ENCODE peak calls at places on chromosomes 11 and 22, in ten cellular contexts. One of them, this sample, is unnamed.

GRCh38 chr11:34857463-34857862 is 58.7 kb downstream of the APIP start:
- DNase-seq in GM12865: no peak
- DNase-seq in HFFc6: no peak
- DNase-seq in heart right ventricle: no peak
- DNase-seq in GM10248: no peak
- DNase-seq in fibroblast of the aortic adventitia: no peak
- DNase-seq in cardiac fibroblast: no peak
- DNase-seq in A549: no peak
- DNase-seq in chondrocyte: no peak
- DNase-seq in GM13977: no peak
- DNase-seq in this sample: no peak

GRCh38 chr11:70861534-70861933 is 390.8 kb downstream of the SHANK2 start:
- DNase-seq in A549: no peak
- DNase-seq in HFFc6: no peak
- DNase-seq in heart right ventricle: no peak
- DNase-seq in GM13977: no peak
- DNase-seq in cardiac fibroblast: no peak
- DNase-seq in GM12865: no peak
- DNase-seq in chondrocyte: no peak
- DNase-seq in fibroblast of the aortic adventitia: no peak
- DNase-seq in GM10248: no peak
- DNase-seq in this sample: no peak

GRCh38 chr11:102070766-102071165 is 23.5 kb downstream of the CFAP300 start:
- DNase-seq in GM13977: no peak
- DNase-seq in A549: no peak
- DNase-seq in heart right ventricle: no peak
- DNase-seq in cardiac fibroblast: no peak
- DNase-seq in GM10248: no peak
- DNase-seq in HFFc6: no peak
- DNase-seq in chondrocyte: no peak
- DNase-seq in fibroblast of the aortic adventitia: no peak
- DNase-seq in GM12865: no peak
- DNase-seq in this sample: no peak

GRCh38 chr11:118491041-118491440 is 36.2 kb upstream of the TTC36 start:
- DNase-seq in GM10248: no peak
- DNase-seq in HFFc6: no peak
- DNase-seq in cardiac fibroblast: no peak
- DNase-seq in GM13977: no peak
- DNase-seq in chondrocyte: no peak
- DNase-seq in fibroblast of the aortic adventitia: no peak
- DNase-seq in A549: no peak
- DNase-seq in GM12865: no peak
- DNase-seq in heart right ventricle: no peak
- DNase-seq in this sample: peak

GRCh38 chr22:40534379-40535188 is 101.9 kb downstream of the MRTFA start:
- DNase-seq in A549: no peak
- DNase-seq in chondrocyte: no peak
- DNase-seq in GM12865: peak
- DNase-seq in GM13977: no peak
- DNase-seq in cardiac fibroblast: peak
- DNase-seq in GM10248: no peak
- DNase-seq in fibroblast of the aortic adventitia: peak
- DNase-seq in HFFc6: peak
- DNase-seq in heart right ventricle: no peak
- DNase-seq in this sample: peak

GRCh38 chr11:34495239-34495723 is 18.3 kb downstream of the ELF5 start:
- DNase-seq in HFFc6: no peak
- DNase-seq in heart right ventricle: no peak
- DNase-seq in cardiac fibroblast: no peak
- DNase-seq in A549: no peak
- DNase-seq in GM12865: no peak
- DNase-seq in GM10248: no peak
- DNase-seq in chondrocyte: no peak
- DNase-seq in fibroblast of the aortic adventitia: no peak
- DNase-seq in GM13977: no peak
- DNase-seq in this sample: no peak

GRCh38 chr11:71927813-71928738 is at the start of gene XNDC1N:
- DNase-seq in chondrocyte: no peak
- DNase-seq in heart right ventricle: peak
- DNase-seq in HFFc6: peak
- DNase-seq in GM13977: peak
- DNase-seq in A549: peak
- DNase-seq in fibroblast of the aortic adventitia: peak
- DNase-seq in GM10248: peak
- DNase-seq in GM12865: peak
- DNase-seq in cardiac fibroblast: peak
- DNase-seq in this sample: peak

GRCh38 chr11:47724041-47724729 is 9.0 kb upstream of the AGBL2 start:
- DNase-seq in heart right ventricle: no peak
- DNase-seq in cardiac fibroblast: peak
- DNase-seq in A549: no peak
- DNase-seq in HFFc6: no peak
- DNase-seq in chondrocyte: no peak
- DNase-seq in fibroblast of the aortic adventitia: peak
- DNase-seq in GM12865: no peak
- DNase-seq in GM10248: no peak
- DNase-seq in GM13977: no peak
- DNase-seq in this sample: no peak

GRCh38 chr11:117127164-117127563 is 16.9 kb upstream of the PAFAH1B2 start:
- DNase-seq in GM13977: no peak
- DNase-seq in HFFc6: no peak
- DNase-seq in A549: no peak
- DNase-seq in cardiac fibroblast: no peak
- DNase-seq in heart right ventricle: no peak
- DNase-seq in GM12865: no peak
- DNase-seq in GM10248: no peak
- DNase-seq in chondrocyte: no peak
- DNase-seq in fibroblast of the aortic adventitia: no peak
- DNase-seq in this sample: no peak

GRCh38 chr11:34356576-34356917 is 1.3 kb downstream of the ABTB2 start:
- DNase-seq in heart right ventricle: peak
- DNase-seq in GM12865: peak
- DNase-seq in HFFc6: peak
- DNase-seq in GM10248: no peak
- DNase-seq in A549: no peak
- DNase-seq in cardiac fibroblast: peak
- DNase-seq in chondrocyte: no peak
- DNase-seq in fibroblast of the aortic adventitia: peak
- DNase-seq in GM13977: peak
- DNase-seq in this sample: peak

GRCh38 chr22:24994070-24994763 is 41.7 kb downstream of the KIAA1671 start:
- DNase-seq in fibroblast of the aortic adventitia: peak
- DNase-seq in GM10248: no peak
- DNase-seq in GM12865: no peak
- DNase-seq in GM13977: no peak
- DNase-seq in HFFc6: peak
- DNase-seq in chondrocyte: no peak
- DNase-seq in cardiac fibroblast: no peak
- DNase-seq in heart right ventricle: no peak
- DNase-seq in A549: no peak
- DNase-seq in this sample: peak

GRCh38 chr22:44890416-44891292 is 119.2 kb downstream of the PHF21B start:
- DNase-seq in chondrocyte: no peak
- DNase-seq in GM12865: no peak
- DNase-seq in HFFc6: no peak
- DNase-seq in A549: no peak
- DNase-seq in heart right ventricle: no peak
- DNase-seq in cardiac fibroblast: no peak
- DNase-seq in fibroblast of the aortic adventitia: no peak
- DNase-seq in GM10248: no peak
- DNase-seq in GM13977: no peak
- DNase-seq in this sample: no peak

GRCh38 chr11:55942785-55943392 is 6.7 kb upstream of the OR5I1 start:
- DNase-seq in GM13977: peak
- DNase-seq in heart right ventricle: no peak
- DNase-seq in chondrocyte: no peak
- DNase-seq in fibroblast of the aortic adventitia: peak
- DNase-seq in A549: peak
- DNase-seq in HFFc6: peak
- DNase-seq in GM10248: no peak
- DNase-seq in GM12865: peak
- DNase-seq in cardiac fibroblast: peak
- DNase-seq in this sample: no peak

GRCh38 chr11:96278039-96278897 is 64.7 kb downstream of the MAML2 start:
- DNase-seq in GM13977: no peak
- DNase-seq in A549: no peak
- DNase-seq in GM10248: no peak
- DNase-seq in heart right ventricle: no peak
- DNase-seq in HFFc6: no peak
- DNase-seq in fibroblast of the aortic adventitia: no peak
- DNase-seq in chondrocyte: no peak
- DNase-seq in cardiac fibroblast: no peak
- DNase-seq in GM12865: no peak
- DNase-seq in this sample: no peak

GRCh38 chr22:37678372-37678771 is 2.9 kb downstream of the LGALS1 start:
- DNase-seq in GM10248: no peak
- DNase-seq in GM13977: no peak
- DNase-seq in heart right ventricle: no peak
- DNase-seq in chondrocyte: no peak
- DNase-seq in cardiac fibroblast: no peak
- DNase-seq in GM12865: no peak
- DNase-seq in HFFc6: no peak
- DNase-seq in fibroblast of the aortic adventitia: no peak
- DNase-seq in A549: no peak
- DNase-seq in this sample: no peak

GRCh38 chr22:37115032-37115431 is 5.5 kb upstream of the TMPRSS6 start:
- DNase-seq in chondrocyte: no peak
- DNase-seq in heart right ventricle: no peak
- DNase-seq in fibroblast of the aortic adventitia: no peak
- DNase-seq in GM10248: no peak
- DNase-seq in GM12865: no peak
- DNase-seq in cardiac fibroblast: no peak
- DNase-seq in HFFc6: no peak
- DNase-seq in GM13977: no peak
- DNase-seq in A549: no peak
- DNase-seq in this sample: no peak

GRCh38 chr11:57648791-57649735 is 649 bp downstream of the YPEL4 start:
- DNase-seq in HFFc6: no peak
- DNase-seq in GM13977: no peak
- DNase-seq in GM10248: no peak
- DNase-seq in cardiac fibroblast: peak
- DNase-seq in A549: no peak
- DNase-seq in fibroblast of the aortic adventitia: no peak
- DNase-seq in chondrocyte: no peak
- DNase-seq in GM12865: no peak
- DNase-seq in heart right ventricle: no peak
- DNase-seq in this sample: peak

GRCh38 chr22:43821606-43822425 is 9.7 kb upstream of the EFCAB6 start:
- DNase-seq in GM10248: no peak
- DNase-seq in HFFc6: no peak
- DNase-seq in heart right ventricle: no peak
- DNase-seq in GM12865: no peak
- DNase-seq in chondrocyte: no peak
- DNase-seq in fibroblast of the aortic adventitia: no peak
- DNase-seq in GM13977: no peak
- DNase-seq in A549: no peak
- DNase-seq in cardiac fibroblast: no peak
- DNase-seq in this sample: no peak

DNA sequence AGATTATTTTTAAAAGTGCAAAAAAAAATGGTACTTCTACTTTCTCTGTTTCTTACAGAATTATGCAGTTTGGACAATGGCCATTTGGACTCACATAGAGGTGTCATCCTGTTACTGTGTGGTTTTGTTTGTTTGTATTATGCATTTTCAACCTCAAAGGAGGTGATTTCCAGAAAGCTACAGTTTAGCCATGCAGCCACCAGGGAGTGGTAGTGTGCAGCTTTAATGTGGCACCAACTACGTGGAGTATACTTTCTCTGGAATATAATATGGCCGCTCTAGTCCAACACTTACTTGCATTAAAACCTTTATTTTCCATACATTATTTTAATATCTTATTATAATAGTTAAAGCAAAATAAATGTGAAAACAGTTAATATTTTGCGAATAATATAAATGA is 469.9 kb upstream of the KIRREL3 start:
- DNase-seq in GM10248: no peak
- DNase-seq in fibroblast of the aortic adventitia: no peak
- DNase-seq in GM12865: peak
- DNase-seq in GM13977: no peak
- DNase-seq in A549: no peak
- DNase-seq in chondrocyte: no peak
- DNase-seq in cardiac fibroblast: no peak
- DNase-seq in heart right ventricle: no peak
- DNase-seq in HFFc6: peak
- DNase-seq in this sample: peak
- TF ChIP-seq CTCF in GM10248: no peak
- TF ChIP-seq CTCF in fibroblast of the aortic adventitia: no peak
- TF ChIP-seq CTCF in GM12865: peak
- TF ChIP-seq CTCF in GM13977: peak
- TF ChIP-seq CTCF in A549: no peak
- TF ChIP-seq CTCF in chondrocyte: peak
- TF ChIP-seq CTCF in cardiac fibroblast: peak
- TF ChIP-seq CTCF in heart right ventricle: peak
- TF ChIP-seq CTCF in HFFc6: peak
- TF ChIP-seq CTCF in this sample: peak

DNA sequence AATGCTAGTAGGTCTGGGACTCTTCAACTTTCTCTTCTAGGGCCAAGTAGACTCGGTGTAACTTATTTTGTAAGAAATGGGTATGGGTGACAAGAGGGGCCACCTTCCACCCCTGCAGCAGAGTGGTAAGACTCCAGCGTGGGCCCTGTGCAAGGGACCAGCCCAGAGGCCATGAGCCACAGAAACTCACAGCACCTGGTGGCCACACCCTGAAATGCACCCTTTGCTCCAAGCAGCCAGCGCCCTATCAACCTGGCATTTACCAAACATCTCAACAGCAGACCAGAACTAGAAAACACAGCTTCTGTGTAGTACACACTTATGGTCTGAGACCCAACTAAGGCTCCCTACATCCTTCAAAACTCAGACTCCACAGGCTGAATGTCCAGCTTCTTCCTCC is 5.7 kb downstream of the CDCA5 start:
- DNase-seq in GM13977: peak
- DNase-seq in A549: peak
- DNase-seq in GM12865: peak
- DNase-seq in HFFc6: peak
- DNase-seq in fibroblast of the aortic adventitia: peak
- DNase-seq in chondrocyte: no peak
- DNase-seq in heart right ventricle: peak
- DNase-seq in cardiac fibroblast: peak
- DNase-seq in GM10248: peak
- DNase-seq in this sample: peak
- TF ChIP-seq CTCF in GM13977: peak
- TF ChIP-seq CTCF in A549: peak
- TF ChIP-seq CTCF in GM12865: peak
- TF ChIP-seq CTCF in HFFc6: peak
- TF ChIP-seq CTCF in fibroblast of the aortic adventitia: peak
- TF ChIP-seq CTCF in chondrocyte: peak
- TF ChIP-seq CTCF in heart right ventricle: peak
- TF ChIP-seq CTCF in cardiac fibroblast: peak
- TF ChIP-seq CTCF in GM10248: peak
- TF ChIP-seq CTCF in this sample: peak

GRCh38 chr11:103257360-103257759 is 148.1 kb downstream of the DYNC2H1 start:
- DNase-seq in A549: peak
- DNase-seq in heart right ventricle: no peak
- DNase-seq in chondrocyte: no peak
- DNase-seq in GM10248: no peak
- DNase-seq in HFFc6: peak
- DNase-seq in GM13977: no peak
- DNase-seq in fibroblast of the aortic adventitia: peak
- DNase-seq in GM12865: no peak
- DNase-seq in cardiac fibroblast: peak
- DNase-seq in this sample: no peak
- TF ChIP-seq CTCF in A549: peak
- TF ChIP-seq CTCF in heart right ventricle: peak
- TF ChIP-seq CTCF in chondrocyte: peak
- TF ChIP-seq CTCF in GM10248: no peak
- TF ChIP-seq CTCF in HFFc6: peak
- TF ChIP-seq CTCF in GM13977: no peak
- TF ChIP-seq CTCF in fibroblast of the aortic adventitia: peak
- TF ChIP-seq CTCF in GM12865: no peak
- TF ChIP-seq CTCF in cardiac fibroblast: peak
- TF ChIP-seq CTCF in this sample: no peak

GRCh38 chr22:48577014-48577690 is 1250.5 kb downstream of the BRD1 start:
- DNase-seq in fibroblast of the aortic adventitia: no peak
- DNase-seq in A549: no peak
- DNase-seq in cardiac fibroblast: no peak
- DNase-seq in chondrocyte: no peak
- DNase-seq in GM13977: no peak
- DNase-seq in GM12865: no peak
- DNase-seq in heart right ventricle: no peak
- DNase-seq in HFFc6: no peak
- DNase-seq in GM10248: no peak
- DNase-seq in this sample: no peak
- TF ChIP-seq CTCF in fibroblast of the aortic adventitia: no peak
- TF ChIP-seq CTCF in A549: no peak
- TF ChIP-seq CTCF in cardiac fibroblast: no peak
- TF ChIP-seq CTCF in chondrocyte: peak
- TF ChIP-seq CTCF in GM13977: no peak
- TF ChIP-seq CTCF in GM12865: no peak
- TF ChIP-seq CTCF in heart right ventricle: peak
- TF ChIP-seq CTCF in HFFc6: no peak
- TF ChIP-seq CTCF in GM10248: no peak
- TF ChIP-seq CTCF in this sample: no peak

This sample was measured in activated CD8-positive, alpha-beta T cell treated with anti-CD3 and anti-CD28 coated beads for 36 hours.